ENCODE peak calls at places on chromosomes 13 and 19, in ten cellular contexts. D is naive thymus-derived CD4-positive, alpha-beta T cell; G is activated CD4-positive, CD25-positive, alpha-beta regulatory T cell treated with anti-CD3 and anti-CD28 coated beads, Interleukin-2, amount 50 U/mL, for 72 hours; C is GDM1; K is T-helper 22 cell; R is NAMALWA; P is NCI-H774; V is breast epithelium; X is fibroblast of the conjunctiva; B is activated T-helper 1 cell treated with anti-CD3 and anti-CD28 coated beads, Interleukin-2, amount 50 U/mL, for 16 hours. A is an unnamed sample.
A peak's percentile ranks its signal among the peaks of the same experiment; 100 is the strongest.

GRCh38 chr13:106291006-106291405 is 244.5 kb downstream of the EFNB2 start:
- DNase-seq in P (no peak), D (no peak), X (no peak), B (no peak), R (no peak), G (no peak), C (no peak), K (no peak), V (no peak), A (no peak)

GRCh38 chr13:62375653-62376052 is 960.0 kb upstream of the PCDH20 start:
- DNase-seq in V (no peak), K (no peak), C (no peak), D (no peak), G (no peak), P (no peak), B (no peak), R (no peak), X (no peak), A (no peak)

GRCh38 chr19:35363711-35364425 is 5.6 kb downstream of the FFAR3 start:
- DNase-seq in B (no peak), D (no peak), V (no peak), R (no peak), P (no peak), X (no peak), G (no peak), K (no peak), C (no peak), A (no peak)

GRCh38 chr13:100443278-100443997 is 145.2 kb downstream of the GGACT start:
- DNase-seq in C (no peak), D (no peak), B (no peak), G (no peak), R (no peak), X (no peak), V (no peak), P (no peak), K (no peak), A (no peak)

GRCh38 chr19:20612711-20613316 is 47.2 kb upstream of the ZNF737 start:
- DNase-seq in G (no peak), C (no peak), B (no peak), R (no peak), X (no peak), K (no peak), P (no peak), D (no peak), V (no peak), A (no peak)

GRCh38 chr13:107203146-107203847 is 635.4 kb upstream of the ARGLU1 start:
- DNase-seq in R (peak; percentile 53), B (no peak), X (no peak), G (no peak), D (no peak), C (no peak), P (no peak), K (no peak), V (no peak), A (no peak)

GRCh38 chr13:39013462-39013861 is 22.8 kb upstream of the STOML3 start:
- DNase-seq in X (no peak), D (no peak), P (no peak), B (no peak), V (no peak), R (no peak), C (no peak), G (no peak), K (no peak), A (no peak)

GRCh38 chr19:2582984-2583956 is 107.3 kb downstream of the GADD45B start:
- DNase-seq in B (no peak), R (no peak), P (no peak), G (no peak), V (no peak), K (no peak), D (no peak), X (no peak), C (no peak), A (no peak)

GRCh38 chr13:30151398-30151797 is 156.0 kb downstream of the KATNAL1 start:
- DNase-seq in K (no peak), G (no peak), C (no peak), V (no peak), D (no peak), P (no peak), B (no peak), R (no peak), X (no peak), A (no peak)

GRCh38 chr13:95714142-95714832 is 37.3 kb downstream of the DNAJC3 start:
- DNase-seq in D (no peak), X (no peak), R (no peak), G (no peak), B (no peak), K (no peak), V (no peak), C (no peak), P (no peak), A (no peak)

GRCh38 chr13:113616281-113616906 is 31.8 kb downstream of the TFDP1 start:
- DNase-seq in X (no peak), R (no peak), C (no peak), G (no peak), P (no peak), V (no peak), K (no peak), D (no peak), B (no peak), A (no peak)

GRCh38 chr13:32409561-32410440 is 18.1 kb downstream of the N4BP2L1 start:
- DNase-seq in K (no peak), B (no peak), R (no peak), C (peak; percentile 26), X (peak; percentile 74), D (no peak), P (no peak), G (no peak), V (no peak), A (no peak)

GRCh38 chr13:30355405-30355741 is 48.0 kb upstream of the KATNAL1 start:
- DNase-seq in G (no peak), X (no peak), D (no peak), B (no peak), C (no peak), R (peak; percentile 94), V (no peak), K (no peak), P (no peak), A (no peak)

GRCh38 chr13:113565526-113566226 is 18.9 kb upstream of the TFDP1 start:
- DNase-seq in G (no peak), P (no peak), R (no peak), V (peak; percentile 2), C (no peak), B (no peak), K (no peak), D (no peak), X (no peak), A (no peak)

A was measured in CMK.